ENCODE peak calls at places on chromosomes 6 and 20, in four cellular contexts. A is neural progenitor cell, E is mesothelial cell of epicardium, R is stomach. Q is an unnamed sample.

GRCh38 chr6:54697423-54697822 is 149.1 kb upstream of the FAM83B start:
- DNase-seq in E (no peak), R (no peak), A (no peak), Q (no peak)

GRCh38 chr6:117547688-117548621 is 54.4 kb downstream of the GOPC start:
- DNase-seq in A (no peak), E (no peak), R (peak), Q (no peak)

GRCh38 chr6:6795396-6795795 is 206.9 kb downstream of the LY86 start:
- DNase-seq in R (no peak), A (no peak), E (no peak), Q (no peak)

GRCh38 chr6:11093065-11093590 is 506 bp upstream of the SMIM13 start:
- DNase-seq in A (no peak), R (no peak), E (no peak), Q (no peak)

GRCh38 chr6:128282956-128283355 is 237.4 kb downstream of the PTPRK start:
- DNase-seq in A (no peak), E (no peak), R (no peak), Q (no peak)

GRCh38 chr6:12009904-12010634 is 2.0 kb upstream of the HIVEP1 start:
- DNase-seq in R (no peak), A (no peak), E (no peak), Q (no peak)

GRCh38 chr6:128919831-128920230 is 36.9 kb downstream of the LAMA2 start:
- DNase-seq in R (no peak), E (no peak), A (no peak), Q (no peak)

GRCh38 chr6:154537486-154537885 is 27.0 kb upstream of the CNKSR3 start:
- DNase-seq in A (peak), E (no peak), R (no peak), Q (no peak)

GRCh38 chr6:96213768-96214167 is 198.0 kb downstream of the FUT9 start:
- DNase-seq in E (no peak), R (no peak), A (no peak), Q (no peak)

GRCh38 chr6:169097336-169098052 is 156.2 kb downstream of the THBS2 start:
- DNase-seq in E (no peak), A (peak), R (no peak), Q (no peak)

GRCh38 chr20:35240914-35241293 is 14.4 kb downstream of the MMP24 start:
- DNase-seq in R (no peak), A (no peak), E (no peak), Q (no peak)

DNA sequence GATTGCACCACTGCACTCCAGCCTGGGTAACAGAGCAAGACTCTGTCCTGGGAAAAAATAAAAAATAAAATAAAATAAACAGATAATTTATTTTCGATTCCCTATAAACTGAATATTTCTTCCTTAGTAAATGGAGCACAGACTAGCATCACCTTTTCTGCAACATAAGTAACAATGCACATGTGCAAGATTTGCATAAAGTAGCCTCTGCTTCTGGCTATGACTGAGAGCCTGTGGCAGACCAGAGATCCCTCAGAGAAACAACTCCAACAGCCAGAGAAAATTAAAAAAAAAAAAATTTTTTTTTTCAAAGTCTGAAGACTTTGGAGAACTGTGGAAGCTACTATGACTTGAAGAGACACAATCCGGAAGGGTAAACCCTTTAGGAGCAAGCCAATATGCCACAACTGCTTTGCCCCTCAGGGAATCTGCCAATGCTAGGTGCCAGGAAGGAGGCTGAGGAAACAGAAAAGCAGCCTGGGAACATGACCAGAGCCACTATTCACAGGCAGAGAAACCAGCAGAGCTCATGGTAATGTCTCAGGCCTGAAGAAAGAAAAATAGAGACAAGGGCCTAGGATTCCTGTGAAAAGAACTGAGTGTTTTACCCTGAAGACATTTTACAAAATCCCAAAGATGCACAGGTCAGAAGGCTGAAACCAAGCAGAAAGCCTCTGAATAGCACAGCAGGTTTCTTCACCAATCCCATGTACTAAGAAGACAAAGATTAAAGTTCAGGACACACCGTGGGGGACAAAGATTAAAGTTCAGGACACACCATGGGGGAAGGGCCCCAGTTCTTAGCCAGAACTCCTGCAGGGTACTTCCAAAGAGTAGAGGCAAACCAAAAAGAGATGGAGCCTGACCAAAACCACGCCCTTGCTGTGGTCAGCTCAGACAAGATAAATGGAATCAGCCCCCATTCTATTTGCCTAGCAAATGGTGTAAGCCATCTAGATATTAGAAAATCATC is 25.8 kb downstream of the B4GALT5 start:
- DNase-seq in R (no peak), E (no peak), A (peak), Q (no peak)
- TF ChIP-seq CTCF in R (no peak), E (no peak), A (no peak), Q (no peak)

GRCh38 chr6:109023348-109023925 is 71.2 kb downstream of the SESN1 start:
- DNase-seq in A (no peak), E (no peak), R (no peak), Q (no peak)

GRCh38 chr6:109025639-109026038 is 69.0 kb downstream of the SESN1 start:
- DNase-seq in A (no peak), R (no peak), E (no peak), Q (no peak)

GRCh38 chr6:109021870-109022269 is 72.8 kb downstream of the SESN1 start:
- DNase-seq in A (no peak), E (no peak), R (no peak), Q (no peak)

GRCh38 chr6:109024368-109024767 is 70.3 kb downstream of the SESN1 start:
- DNase-seq in E (no peak), R (no peak), A (no peak), Q (no peak)

DNA sequence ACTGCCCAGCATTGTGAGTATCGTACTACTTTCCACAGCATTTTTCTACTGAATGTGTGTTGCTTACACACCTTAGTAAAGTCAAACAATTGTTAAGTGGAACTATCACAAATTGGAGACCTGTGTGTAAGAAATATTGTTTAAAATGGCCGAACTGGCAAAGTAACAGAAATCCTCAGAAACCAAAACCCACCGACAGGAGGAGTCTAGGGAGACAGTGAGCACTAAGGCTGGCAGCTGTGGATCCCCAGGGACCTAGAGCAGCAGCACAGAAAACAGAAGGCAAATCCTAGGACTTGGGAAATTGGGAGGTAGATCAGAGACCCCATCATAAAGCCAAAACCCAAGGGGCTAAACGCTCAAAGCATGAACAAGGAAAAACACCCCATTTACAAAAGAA is 69.9 kb downstream of the SESN1 start:
- DNase-seq in R (no peak), A (peak), E (no peak), Q (no peak)
- TF ChIP-seq CTCF in R (no peak), A (peak), E (no peak), Q (no peak)

DNA sequence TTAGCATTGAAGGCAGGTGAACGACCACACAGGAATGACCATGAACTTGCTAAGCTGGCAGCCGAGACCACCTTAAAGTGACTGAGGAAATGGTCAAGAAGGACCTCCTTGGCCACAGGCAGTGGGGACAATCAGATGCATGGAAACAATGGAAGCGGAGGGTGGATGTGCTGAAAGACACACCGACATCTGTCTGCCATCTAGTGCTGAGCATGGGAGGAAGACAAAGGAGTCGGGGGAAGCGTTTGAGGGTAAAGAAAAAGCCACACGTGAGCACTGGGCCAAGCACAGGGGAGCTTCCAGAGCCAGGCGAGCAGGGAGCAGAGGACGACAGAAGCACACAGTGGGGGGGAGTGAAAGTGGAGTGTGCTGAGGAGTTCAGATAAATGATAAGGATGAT is 367.8 kb downstream of the ZFAND3 start:
- DNase-seq in R (no peak), E (no peak), A (peak), Q (no peak)
- TF ChIP-seq CTCF in R (no peak), E (no peak), A (peak), Q (no peak)

GRCh38 chr6:70241031-70241430 is 61.9 kb downstream of the COL9A1 start:
- DNase-seq in E (no peak), A (no peak), R (no peak), Q (no peak)

GRCh38 chr6:70246118-70246517 is 56.8 kb downstream of the COL9A1 start:
- DNase-seq in R (no peak), E (no peak), A (peak), Q (no peak)

GRCh38 chr6:70236304-70236703 is 66.6 kb downstream of the COL9A1 start:
- DNase-seq in E (no peak), A (no peak), R (no peak), Q (no peak)

DNA sequence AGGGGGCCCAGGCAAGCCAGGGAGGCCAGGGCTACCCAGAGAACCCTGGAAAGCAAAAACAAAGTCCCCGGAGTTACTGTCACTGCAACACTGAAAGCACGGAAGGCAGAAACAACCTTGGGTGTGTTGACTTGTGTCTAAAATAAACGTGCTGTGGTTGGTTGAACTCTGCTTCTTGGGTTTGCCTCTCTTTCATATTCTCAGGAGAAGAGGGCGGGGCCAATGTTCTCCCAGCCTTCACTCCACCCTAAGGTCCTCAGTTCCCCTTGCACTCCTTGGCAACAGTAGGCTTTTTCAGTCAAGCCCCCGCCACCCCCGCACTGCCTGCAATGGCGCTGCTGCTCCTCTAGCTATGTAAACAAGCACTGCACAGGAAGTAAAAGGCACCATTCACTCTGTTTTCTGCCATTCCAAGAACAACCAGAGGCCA is 60.9 kb downstream of the COL9A1 start:
- DNase-seq in A (no peak), E (no peak), R (no peak), Q (no peak)
- TF ChIP-seq CTCF in A (no peak), E (no peak), R (no peak), Q (no peak)

DNA sequence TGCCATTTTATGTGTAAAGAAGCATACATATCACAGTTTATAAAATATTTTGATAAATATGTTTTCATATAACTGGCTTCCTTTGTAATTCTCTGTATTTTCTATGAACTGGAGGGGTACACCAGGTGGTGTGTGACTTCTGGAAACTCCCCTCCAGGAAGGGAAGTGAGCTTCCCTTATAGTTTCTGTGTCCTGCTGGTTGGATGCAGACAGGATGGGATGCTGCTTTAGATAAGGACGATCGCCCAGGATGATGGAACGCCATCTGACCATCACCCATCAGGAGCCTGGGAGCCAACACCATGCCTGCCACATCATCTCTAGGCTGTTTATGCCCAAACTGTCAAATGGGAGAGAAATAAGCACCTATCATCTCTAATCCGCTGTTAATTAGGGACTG is 66.1 kb downstream of the SULF2 start:
- DNase-seq in E (no peak), A (no peak), R (no peak), Q (no peak)
- TF ChIP-seq CTCF in E (no peak), A (no peak), R (no peak), Q (no peak)

GRCh38 chr20:24954151-24954550 is 5.1 kb downstream of the CST7 start:
- DNase-seq in E (no peak), A (peak), R (no peak), Q (no peak)
- TF ChIP-seq CTCF in E (no peak), A (no peak), R (no peak), Q (no peak)

GRCh38 chr20:59411191-59411988 is 111.0 kb downstream of the EDN3 start:
- DNase-seq in A (no peak), R (no peak), E (no peak), Q (no peak)

GRCh38 chr20:59415224-59415623 is 114.8 kb downstream of the EDN3 start:
- DNase-seq in A (no peak), E (no peak), R (no peak), Q (no peak)

GRCh38 chr20:59412251-59412650 is 111.8 kb downstream of the EDN3 start:
- DNase-seq in E (no peak), A (peak), R (no peak), Q (no peak)

GRCh38 chr20:59413326-59413865 is 113.0 kb downstream of the EDN3 start:
- DNase-seq in A (peak), E (no peak), R (no peak), Q (no peak)

DNA sequence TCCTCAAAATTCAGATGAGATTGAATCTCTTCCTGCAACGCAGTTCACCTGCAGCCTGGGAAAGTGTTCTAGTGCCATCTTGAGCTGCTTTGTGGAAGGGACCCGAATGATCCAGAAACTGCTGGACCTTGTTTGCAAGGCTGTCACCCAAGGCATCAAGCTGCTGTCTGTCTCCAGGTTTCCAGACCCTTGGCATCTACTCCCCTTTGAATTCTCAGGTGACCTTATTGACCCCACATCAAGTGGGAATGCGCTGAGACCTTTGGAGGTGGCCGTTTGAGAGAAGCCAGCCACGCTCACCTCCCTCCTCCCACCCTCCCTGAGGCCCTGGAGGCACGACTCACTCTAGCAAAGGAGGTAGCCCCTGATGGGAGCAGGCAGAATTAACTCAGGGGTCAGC is 112.5 kb downstream of the EDN3 start:
- DNase-seq in E (no peak), A (peak), R (no peak), Q (no peak)
- TF ChIP-seq CTCF in E (no peak), A (peak), R (no peak), Q (no peak)

GRCh38 chr6:31070711-31071197 is 41.6 kb downstream of the C6orf15 start:
- DNase-seq in E (peak), A (peak), R (peak), Q (no peak)
- TF ChIP-seq CTCF in E (peak), A (peak), R (peak), Q (no peak)